ENCODE peak calls at places on chromosomes 3 and 15, in nine cellular contexts. P, D, K, Q, T, E, I, F and B are unnamed samples.

GRCh38 chr15:89401636-89402252 is 67.1 kb upstream of the POLG start:
- DNase-seq in P (no peak), D (no peak), K (no peak), Q (no peak), T (no peak), E (no peak), I (peak; percentile 95), F (no peak), B (peak; percentile 40)

GRCh38 chr15:72486144-72486543 is 12.0 kb downstream of the ARIH1 start:
- DNase-seq in P (no peak), D (no peak), K (no peak), Q (no peak), T (no peak), E (no peak), I (no peak), F (no peak), B (no peak)

GRCh38 chr3:50423543-50423942 is 64.2 kb upstream of the TMEM115 start:
- DNase-seq in P (no peak), D (no peak), K (no peak), Q (no peak), T (no peak), E (no peak), I (no peak), F (peak; percentile 56), B (no peak)

GRCh38 chr15:25737218-25737643 is 125.9 kb downstream of the ATP10A start:
- DNase-seq in P (peak; percentile 57), D (no peak), K (no peak), Q (no peak), T (no peak), E (no peak), I (peak; percentile 65), F (no peak), B (peak; percentile 21)

GRCh38 chr3:156017636-156018035 is 102.7 kb upstream of the KCNAB1 start:
- DNase-seq in P (no peak), D (no peak), K (no peak), Q (peak; percentile 23), T (no peak), E (no peak), I (no peak), F (no peak), B (no peak)

GRCh38 chr3:195859846-195860411 is 48.2 kb upstream of the MUC4 start:
- DNase-seq in P (no peak), D (no peak), K (no peak), Q (peak; percentile 49), T (no peak), E (no peak), I (peak; percentile 45), F (no peak), B (no peak)

GRCh38 chr3:33915796-33916589 is 117.6 kb downstream of the PDCD6IP start:
- DNase-seq in P (no peak), D (peak; percentile 71), K (no peak), Q (peak; percentile 40), T (no peak), E (no peak), I (no peak), F (no peak), B (peak; percentile 22)

GRCh38 chr3:35760147-35760546 is 120.8 kb downstream of the ARPP21 start:
- DNase-seq in P (no peak), D (no peak), K (no peak), Q (no peak), T (no peak), E (no peak), I (no peak), F (no peak), B (peak; percentile 13)

GRCh38 chr3:171865191-171865865 is 22.2 kb downstream of the TMEM212 start:
- DNase-seq in P (no peak), D (peak; percentile 10), K (no peak), Q (no peak), T (no peak), E (peak; percentile 88), I (no peak), F (no peak), B (no peak)

GRCh38 chr3:171871392-171872274 is 28.5 kb downstream of the TMEM212 start:
- DNase-seq in P (no peak), D (no peak), K (no peak), Q (no peak), T (no peak), E (peak; percentile 31), I (no peak), F (no peak), B (no peak)

GRCh38 chr3:171862993-171863521 is 19.9 kb downstream of the TMEM212 start:
- DNase-seq in P (no peak), D (no peak), K (peak; percentile 42), Q (peak; percentile 27), T (no peak), E (peak; percentile 98), I (no peak), F (no peak), B (no peak)

GRCh38 chr3:171863920-171864319 is 20.8 kb downstream of the TMEM212 start:
- DNase-seq in P (no peak), D (no peak), K (no peak), Q (no peak), T (no peak), E (peak; percentile 49), I (no peak), F (no peak), B (no peak)

DNA sequence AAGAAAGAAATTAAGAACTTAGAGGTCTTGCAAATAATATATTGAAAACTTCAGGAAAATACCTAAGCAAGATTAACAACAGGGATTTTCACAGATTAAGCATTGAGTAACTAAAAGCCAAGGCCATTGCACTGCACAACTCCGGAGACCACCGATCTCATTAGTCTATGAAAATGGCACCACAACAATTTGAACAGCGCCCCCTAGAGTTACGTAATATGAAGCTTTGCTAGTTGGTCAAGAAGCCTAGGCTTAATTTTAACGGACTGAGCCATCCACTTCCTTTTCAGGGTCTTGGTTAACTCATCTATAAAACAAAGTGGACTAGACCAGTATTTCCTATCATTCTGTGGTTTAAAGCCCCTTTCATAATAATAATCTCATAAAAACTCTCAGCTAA is 24.8 kb downstream of the TMEM212 start:
- DNase-seq in P (no peak), D (no peak), K (no peak), Q (peak; percentile 35), T (no peak), E (no peak), I (no peak), F (no peak), B (no peak)
- TF ChIP-seq CTCF in P (no peak), D (peak; percentile 32), K (no peak), Q (peak; percentile 59), T (no peak), E (no peak), I (peak; percentile 29), F (no peak), B (peak; percentile 26)

GRCh38 chr3:45907769-45908705 is 21.7 kb downstream of the CCR9 start:
- DNase-seq in P (no peak), D (no peak), K (no peak), Q (no peak), T (no peak), E (no peak), I (peak; percentile 86), F (no peak), B (no peak)

GRCh38 chr3:45906681-45907220 is 20.4 kb downstream of the CCR9 start:
- DNase-seq in P (no peak), D (peak; percentile 27), K (no peak), Q (peak; percentile 43), T (no peak), E (peak; percentile 24), I (peak; percentile 91), F (no peak), B (peak; percentile 64)

GRCh38 chr3:45910892-45911291 is 24.5 kb downstream of the CCR9 start:
- DNase-seq in P (no peak), D (no peak), K (no peak), Q (no peak), T (no peak), E (no peak), I (peak; percentile 82), F (no peak), B (no peak)

GRCh38 chr3:45909542-45909941 is 23.2 kb downstream of the CCR9 start:
- DNase-seq in P (no peak), D (no peak), K (no peak), Q (no peak), T (no peak), E (no peak), I (no peak), F (no peak), B (no peak)

DNA sequence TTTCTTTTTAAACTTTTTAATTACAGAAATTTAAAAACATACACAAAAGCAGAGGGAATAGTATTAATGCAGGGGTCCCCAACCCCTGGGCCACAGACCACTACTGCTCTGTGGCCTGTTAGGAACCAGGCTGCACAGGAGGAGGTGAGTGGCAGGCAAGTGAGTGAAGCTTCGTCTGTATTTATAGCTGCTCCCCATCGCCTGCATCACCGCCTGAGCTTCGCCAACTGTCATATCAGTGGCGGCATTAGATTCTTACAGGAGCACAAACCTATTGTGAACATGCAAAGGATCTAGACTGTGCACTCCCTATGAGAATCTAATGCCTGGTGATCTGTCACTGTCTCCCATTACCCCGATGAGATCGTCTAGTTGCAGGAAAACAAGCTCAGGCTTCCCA is 22.4 kb downstream of the CCR9 start:
- DNase-seq in P (no peak), D (no peak), K (no peak), Q (no peak), T (no peak), E (no peak), I (no peak), F (no peak), B (no peak)
- H3K4me3 ChIP-seq in P (no peak overlapping the region), D (no peak overlapping the region), K (no peak overlapping the region), Q (no peak overlapping the region), T (no peak overlapping the region), E (no peak overlapping the region), I (no peak overlapping the region), F (no peak overlapping the region), B (no peak overlapping the region)

GRCh38 chr3:4666078-4666477 is 172.9 kb downstream of the ITPR1 start:
- DNase-seq in P (no peak), D (no peak), K (no peak), Q (no peak), T (no peak), E (no peak), I (no peak), F (no peak), B (no peak)

GRCh38 chr3:4660936-4661335 is 167.8 kb downstream of the ITPR1 start:
- DNase-seq in P (no peak), D (no peak), K (no peak), Q (no peak), T (no peak), E (no peak), I (no peak), F (no peak), B (no peak)

GRCh38 chr3:4664412-4664811 is 171.3 kb downstream of the ITPR1 start:
- DNase-seq in P (no peak), D (no peak), K (no peak), Q (no peak), T (no peak), E (peak; percentile 9), I (no peak), F (no peak), B (no peak)

GRCh38 chr3:4670352-4670751 is 177.2 kb downstream of the ITPR1 start:
- DNase-seq in P (no peak), D (peak; percentile 27), K (no peak), Q (peak; percentile 23), T (no peak), E (no peak), I (peak; percentile 51), F (no peak), B (peak; percentile 25)

DNA sequence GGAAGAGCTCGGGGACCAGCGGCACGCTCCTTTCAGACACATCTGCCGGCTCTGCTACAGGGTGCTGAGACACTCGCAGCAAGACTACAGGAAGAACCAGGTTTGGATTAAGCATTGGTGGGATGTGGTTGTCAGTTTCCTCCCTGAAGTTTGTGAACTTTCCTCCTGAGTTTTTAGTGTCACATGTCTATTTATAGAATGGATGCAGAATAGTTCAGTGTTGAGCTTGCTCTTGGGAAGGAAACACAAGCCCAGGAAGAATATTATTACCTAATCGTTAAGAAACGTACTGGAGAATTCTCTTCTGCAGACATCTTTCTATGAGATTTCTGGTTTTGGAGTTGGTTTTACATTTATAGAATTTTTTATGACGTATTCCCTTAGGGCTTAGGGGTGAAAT is 172.0 kb downstream of the ITPR1 start:
- DNase-seq in P (no peak), D (no peak), K (no peak), Q (no peak), T (no peak), E (no peak), I (no peak), F (no peak), B (no peak)
- H3K36me3 ChIP-seq in P (peaks cover 93% of the 10 kb centered on the region), D (no peaks in the 10 kb centered on the region), K (no peaks in the 10 kb centered on the region), Q (no peaks in the 10 kb centered on the region), T (peaks cover 8% of the 10 kb centered on the region), E (no peaks in the 10 kb centered on the region), I (no peaks in the 10 kb centered on the region), F (peaks cover 13% of the 10 kb centered on the region), B (peaks cover 24% of the 10 kb centered on the region)

DNA sequence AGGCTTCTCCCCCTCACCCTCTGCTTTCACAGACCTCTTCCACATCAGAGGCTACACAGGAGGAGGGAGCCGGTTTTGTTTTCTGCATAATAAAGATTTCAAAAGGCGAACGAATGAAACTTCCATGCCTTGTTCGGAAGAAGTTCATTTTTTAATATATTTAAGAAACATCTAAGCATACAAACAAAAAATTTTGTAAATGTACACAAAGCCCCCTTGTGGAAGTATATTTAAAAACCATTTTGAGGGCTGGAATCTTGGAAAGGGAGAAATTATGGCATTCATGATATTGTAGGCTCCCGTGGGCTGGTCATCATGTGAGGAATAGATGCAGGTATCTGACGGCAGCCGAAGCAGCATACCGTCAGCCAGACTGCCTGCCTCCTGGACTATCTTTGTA is 90.4 kb downstream of the MECOM start:
- DNase-seq in P (no peak), D (no peak), K (no peak), Q (no peak), T (no peak), E (no peak), I (no peak), F (no peak), B (no peak)
- TF ChIP-seq CTCF in P (no peak), D (no peak), K (no peak), Q (peak; percentile 34), T (no peak), E (no peak), I (peak; percentile 32), F (no peak), B (peak; percentile 34)